ENCODE peak calls at places on chromosome 6, in six cellular contexts. M is prostate gland, H is endothelial cell of umbilical vein, V is transverse colon, C is stomach, Y is breast epithelium. I is an unnamed sample.

GRCh38 chr6:138540468-138540867 is 41.2 kb upstream of the NHSL1 start:
- DNase-seq in M (no peak), C (no peak), V (no peak), H (no peak), Y (no peak), I (no peak)

GRCh38 chr6:63295553-63295952 is 24.2 kb downstream of the LGSN start:
- DNase-seq in Y (no peak), H (no peak), M (no peak), C (no peak), V (no peak), I (no peak)

GRCh38 chr6:169858935-169859351 is 107.5 kb downstream of the ERMARD start:
- DNase-seq in C (peak), Y (peak), H (no peak), V (no peak), M (no peak), I (peak)

GRCh38 chr6:25193865-25194679 is 85.1 kb upstream of the CARMIL1 start:
- DNase-seq in C (no peak), H (no peak), Y (no peak), M (no peak), V (no peak), I (no peak)

GRCh38 chr6:152186840-152187239 is 379.4 kb downstream of the ESR1 start:
- DNase-seq in H (no peak), C (no peak), M (no peak), V (no peak), Y (no peak), I (no peak)

GRCh38 chr6:108661430-108661829 is 100.7 kb downstream of the FOXO3 start:
- DNase-seq in V (no peak), H (no peak), C (no peak), Y (no peak), M (no peak), I (no peak)

GRCh38 chr6:156557269-156557885 is 219.8 kb upstream of the ARID1B start:
- DNase-seq in Y (no peak), M (peak), C (peak), V (no peak), H (no peak), I (no peak)

GRCh38 chr6:160173806-160174205 is 52.2 kb downstream of the SLC22A1 start:
- DNase-seq in H (no peak), C (no peak), M (no peak), V (no peak), Y (no peak), I (no peak)

GRCh38 chr6:42451146-42451594 is 556 bp downstream of the TRERF1 start:
- DNase-seq in C (no peak), Y (no peak), H (peak), M (no peak), V (no peak), I (peak)

GRCh38 chr6:134063121-134063965 is 10.9 kb upstream of the SLC2A12 start:
- DNase-seq in H (no peak), V (no peak), C (no peak), M (no peak), Y (no peak), I (no peak)

GRCh38 chr6:116461563-116462507 is 660 bp downstream of the CALHM6 start:
- DNase-seq in Y (no peak), H (peak), V (peak), M (no peak), C (peak), I (no peak)

GRCh38 chr6:50990750-50991446 is 172.2 kb downstream of the TFAP2B start:
- DNase-seq in M (no peak), Y (no peak), H (no peak), C (no peak), V (no peak), I (no peak)

GRCh38 chr6:68653074-68653705 is 18.1 kb downstream of the ADGRB3 start:
- DNase-seq in M (no peak), V (no peak), Y (no peak), C (no peak), H (no peak), I (no peak)

GRCh38 chr6:43972179-43972914 is 154.9 kb downstream of the MRPL14 start:
- DNase-seq in H (no peak), M (no peak), Y (no peak), C (peak), V (no peak), I (no peak)

GRCh38 chr6:128519931-128520435 is 416 bp downstream of the PTPRK start:
- DNase-seq in Y (peak), C (peak), H (no peak), M (peak), V (peak), I (no peak)

GRCh38 chr6:97963148-97963680 is 680.2 kb upstream of the MMS22L start:
- DNase-seq in H (no peak), V (no peak), M (no peak), Y (no peak), C (no peak), I (no peak)

GRCh38 chr6:19536838-19537237 is 300.3 kb upstream of the ID4 start:
- DNase-seq in Y (no peak), H (no peak), C (no peak), M (peak), V (no peak), I (no peak)

GRCh38 chr6:15504581-15505350 is 158.1 kb downstream of the DTNBP1 start:
- DNase-seq in M (peak), C (peak), H (peak), V (peak), Y (peak), I (no peak)

GRCh38 chr6:24788031-24788665 is 10.6 kb downstream of the ARMH2 start:
- DNase-seq in C (no peak), H (no peak), M (no peak), V (no peak), Y (no peak), I (no peak)

GRCh38 chr6:143596857-143597256 is 80.9 kb upstream of the PHACTR2 start:
- DNase-seq in C (no peak), V (no peak), M (no peak), H (no peak), Y (no peak), I (no peak)

GRCh38 chr6:47663462-47664216 is 34.7 kb upstream of the ADGRF4 start:
- DNase-seq in V (no peak), Y (no peak), H (no peak), M (no peak), C (no peak), I (peak)

GRCh38 chr6:7241709-7242645 is 71.0 kb downstream of the SSR1 start:
- DNase-seq in V (peak), H (no peak), Y (no peak), C (peak), M (no peak), I (no peak)

GRCh38 chr6:125944434-125944816 is 12.1 kb upstream of the HINT3 start:
- DNase-seq in Y (peak), V (peak), H (peak), C (peak), M (peak), I (no peak)

GRCh38 chr6:154848580-154848979 is 115.4 kb downstream of the SCAF8 start:
- DNase-seq in C (no peak), H (peak), Y (no peak), V (no peak), M (no peak), I (no peak)

GRCh38 chr6:712805-713204 is 19.9 kb upstream of the EXOC2 start:
- DNase-seq in V (no peak), Y (no peak), H (no peak), M (no peak), C (no peak), I (no peak)

GRCh38 chr6:713351-713750 is 20.4 kb upstream of the EXOC2 start:
- DNase-seq in C (no peak), M (no peak), V (no peak), H (no peak), Y (no peak), I (no peak)

GRCh38 chr6:709471-710056 is 16.6 kb upstream of the EXOC2 start:
- DNase-seq in M (no peak), C (no peak), H (no peak), V (no peak), Y (no peak), I (no peak)

GRCh38 chr6:711925-712324 is 19.0 kb upstream of the EXOC2 start:
- DNase-seq in H (peak), Y (no peak), C (no peak), M (no peak), V (no peak), I (no peak)

GRCh38 chr6:710601-711571 is 17.9 kb upstream of the EXOC2 start:
- DNase-seq in V (peak), H (peak), Y (peak), M (peak), C (peak), I (no peak)
- TF ChIP-seq POLR2AphosphoS5 in V (peak), H (peak), Y (peak), M (peak), C (peak), I (peak)

DNA sequence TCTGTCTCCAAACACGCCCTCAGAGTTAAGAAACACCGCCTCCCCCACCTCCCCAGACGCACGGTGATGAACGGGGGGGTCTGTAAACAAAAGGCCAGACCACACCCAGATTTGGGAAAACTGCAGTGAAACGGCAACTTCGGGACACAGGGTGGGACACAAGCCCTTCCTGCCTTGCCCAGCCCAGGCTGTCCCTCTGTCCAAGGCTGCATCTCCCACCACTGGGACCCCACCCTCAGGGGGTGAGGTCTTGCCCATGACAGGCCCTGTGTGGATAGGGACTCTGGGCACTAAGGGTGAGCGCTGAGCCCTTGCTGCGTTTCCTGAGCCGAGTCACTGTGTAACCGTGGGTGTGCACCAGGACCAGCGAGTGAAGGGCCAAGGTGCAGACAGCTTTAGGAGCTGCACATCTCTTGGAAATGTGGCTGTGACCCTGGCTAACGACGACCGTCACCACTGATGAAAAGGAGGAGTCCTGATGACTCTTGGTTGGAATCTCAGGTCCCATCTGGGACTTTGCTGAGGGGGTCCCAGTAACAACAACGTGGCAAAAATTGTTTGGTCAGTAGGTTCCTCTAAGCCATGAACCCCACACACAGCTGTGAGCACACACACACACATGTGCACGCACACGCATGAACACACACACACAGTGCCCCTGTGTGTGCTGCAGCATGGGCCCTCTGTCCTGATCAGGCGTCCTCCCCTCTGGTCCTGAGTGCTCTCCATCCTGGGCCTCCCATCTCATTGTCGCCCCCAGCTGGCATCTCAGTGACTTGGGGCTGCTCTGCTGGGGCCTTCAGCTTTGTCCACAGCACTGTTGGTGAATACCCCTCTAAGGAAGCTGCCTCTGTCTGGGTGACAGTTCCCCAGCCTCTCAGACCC is 100.6 kb downstream of the RAMACL start:
- DNase-seq in H (no peak), M (no peak), V (no peak), Y (no peak), C (no peak), I (no peak)
- TF ChIP-seq CTCF in H (no peak), M (no peak), V (no peak), Y (no peak), C (no peak), I (no peak)

GRCh38 chr6:148768646-148769270 is 21.9 kb downstream of the UST start:
- DNase-seq in C (no peak), V (no peak), M (no peak), Y (no peak), H (no peak), I (no peak)
- TF ChIP-seq POLR2AphosphoS5 in C (no peak), V (no peak), M (no peak), Y (no peak), H (no peak), I (no peak)

GRCh38 chr6:26550250-26550993 is 12.3 kb downstream of the HMGN4 start:
- DNase-seq in C (peak), H (peak), Y (no peak), M (no peak), V (peak), I (no peak)
- TF ChIP-seq CTCF in C (no peak), H (peak), Y (no peak), M (no peak), V (no peak), I (no peak)

DNA sequence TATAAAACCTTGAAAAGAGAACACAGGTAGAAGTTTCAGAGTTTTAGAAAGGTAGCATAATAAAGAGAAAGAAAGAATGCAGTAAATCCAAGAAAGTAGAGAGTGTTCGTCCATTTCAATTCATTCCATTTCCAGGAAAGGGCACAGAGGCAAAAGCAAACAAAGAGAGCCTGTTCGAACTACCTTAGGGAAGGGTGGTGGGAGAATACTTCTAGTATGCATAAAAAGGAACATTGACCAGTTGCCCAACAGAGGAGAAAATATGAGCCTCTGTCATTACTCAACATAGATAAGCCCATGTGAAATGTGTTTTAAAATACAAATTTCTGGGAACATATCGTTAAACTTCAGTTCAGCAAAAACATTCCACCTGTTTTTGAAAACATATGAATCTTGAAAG is 60.6 kb downstream of the CYP39A1 start:
- DNase-seq in Y (no peak), M (no peak), H (no peak), C (no peak), V (no peak), I (no peak)
- TF ChIP-seq POLR2AphosphoS5 in Y (no peak), M (no peak), H (no peak), C (no peak), V (no peak), I (no peak)

I was measured in esophagus muscularis mucosa.